ENCODE peak calls at places on chromosomes 12 and 14, in ten cellular contexts. Y, L, M, W, B, P, Z, X, Q and A are unnamed samples. For H3K27me3 and H3K4me1, the result is how much of the 10 kb centered on the place peaks cover.

GRCh38 chr14:59123526-59123925 is 64.9 kb upstream of the DAAM1 start:
- DNase-seq in Y (no peak), L (no peak), M (no peak), W (no peak), B (no peak), P (no peak), Z (peak), X (no peak), Q (no peak), A (no peak)

GRCh38 chr12:88207921-88208640 is 66.0 kb downstream of the TMTC3 start:
- DNase-seq in Y (no peak), L (no peak), M (no peak), W (no peak), B (no peak), P (no peak), Z (peak), X (no peak), Q (no peak), A (no peak)

GRCh38 chr12:122001379-122002209 is 20.1 kb upstream of the BCL7A start:
- DNase-seq in Y (no peak), L (no peak), M (no peak), W (peak), B (no peak), P (no peak), Z (no peak), X (no peak), Q (no peak), A (peak)

GRCh38 chr14:60094306-60094897 is 2.7 kb downstream of the PCNX4 start:
- DNase-seq in Y (no peak), L (no peak), M (peak), W (no peak), B (peak), P (no peak), Z (no peak), X (no peak), Q (no peak), A (no peak)

GRCh38 chr14:20093442-20093841 is 17.1 kb upstream of the OR4K17 start:
- DNase-seq in Y (no peak), L (no peak), M (no peak), W (no peak), B (no peak), P (no peak), Z (no peak), X (no peak), Q (no peak), A (no peak)

GRCh38 chr12:131853832-131854797 is 25.9 kb downstream of the MMP17 start:
- DNase-seq in Y (no peak), L (peak), M (no peak), W (no peak), B (no peak), P (no peak), Z (no peak), X (no peak), Q (no peak), A (no peak)

GRCh38 chr12:54016478-54016964 is 7.7 kb downstream of the HOXC8 start:
- DNase-seq in Y (no peak), L (no peak), M (no peak), W (no peak), B (no peak), P (peak), Z (no peak), X (no peak), Q (no peak), A (no peak)

GRCh38 chr12:109461846-109462766 is 15.0 kb downstream of the KCTD10 start:
- DNase-seq in Y (no peak), L (no peak), M (peak), W (peak), B (peak), P (peak), Z (peak), X (peak), Q (no peak), A (no peak)

GRCh38 chr12:128387811-128388422 is 120.9 kb downstream of the TMEM132C start:
- DNase-seq in Y (no peak), L (peak), M (peak), W (no peak), B (peak), P (peak), Z (no peak), X (peak), Q (no peak), A (peak)

GRCh38 chr14:106185837-106186233 is 659.5 kb downstream of the TMEM121 start:
- DNase-seq in Y (peak), L (no peak), M (no peak), W (no peak), B (no peak), P (no peak), Z (no peak), X (no peak), Q (peak), A (no peak)

DNA sequence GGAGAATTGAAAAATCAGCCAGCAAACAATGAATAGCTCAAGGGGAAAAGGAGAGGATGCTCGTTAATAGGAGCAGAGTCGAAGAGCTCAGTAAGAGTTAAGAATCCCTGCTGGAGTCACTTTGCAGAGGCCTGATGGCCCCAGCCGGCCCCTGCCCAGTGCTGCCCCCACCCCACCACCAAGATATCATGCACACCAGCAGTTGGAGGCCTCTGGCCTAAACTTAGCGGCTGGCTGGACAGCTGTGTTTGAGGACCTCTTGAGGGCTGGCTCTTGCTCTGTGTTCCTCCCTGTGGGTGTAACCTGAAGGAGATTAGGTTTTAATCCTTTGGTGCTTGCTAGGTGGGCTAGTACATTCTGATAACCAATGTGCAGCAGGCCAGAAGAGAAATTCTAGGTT is 142.0 kb downstream of the PLXNC1 start:
- DNase-seq in Y (no peak), L (no peak), M (peak), W (no peak), B (no peak), P (no peak), Z (no peak), X (no peak), Q (no peak), A (peak)
- H3K27me3 ChIP-seq in Y (under half), L (under half), M (under half), W (under half), B (under half), P (under half), Z (under half), X (under half), Q (under half), A (under half)

DNA sequence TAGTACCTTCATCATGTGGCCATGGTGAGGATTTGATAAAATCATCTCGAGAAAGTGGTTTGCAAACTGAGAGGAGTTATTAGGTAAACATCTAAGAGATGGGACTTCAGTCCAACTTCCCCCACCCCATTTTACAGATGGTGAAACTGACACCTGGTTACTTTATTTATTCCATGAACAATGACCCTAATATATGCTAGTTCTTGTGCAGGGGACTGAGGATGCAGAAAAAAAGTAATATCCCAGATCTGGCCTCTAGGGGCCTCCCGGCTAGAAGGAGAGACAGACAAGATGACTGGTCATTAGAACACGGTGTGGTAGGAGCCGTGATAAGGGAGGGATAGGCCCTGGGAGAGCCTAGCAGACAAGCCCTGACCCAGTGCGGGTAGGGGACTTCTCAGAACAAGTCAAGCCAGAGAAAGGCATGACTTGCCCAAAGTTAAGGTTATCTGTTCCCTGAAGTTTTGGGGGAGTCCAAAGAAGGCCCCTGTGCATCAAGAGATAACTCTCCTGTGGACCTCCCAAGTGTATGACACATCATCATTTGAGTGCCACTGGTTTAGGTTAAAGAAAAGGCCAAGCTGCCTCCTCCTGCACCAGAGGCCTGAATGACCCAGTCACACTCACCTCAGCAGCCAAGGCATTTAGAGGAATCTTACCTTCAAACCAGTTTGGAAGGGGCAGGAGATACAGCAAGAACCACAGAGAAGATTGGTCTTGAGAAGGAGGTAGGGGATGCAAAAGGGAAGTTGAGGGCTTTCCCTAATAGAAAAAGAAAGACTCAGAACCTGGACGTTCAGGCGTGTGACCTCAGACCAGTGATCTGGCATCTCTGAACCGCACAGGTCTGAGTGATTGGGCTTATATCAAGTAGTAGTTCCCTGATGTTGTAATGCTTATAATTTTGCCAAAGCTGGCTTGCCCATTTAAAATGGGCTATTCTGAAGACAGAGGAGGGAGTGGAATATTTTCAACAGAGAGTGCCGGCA is 1.6 kb downstream of the CMKLR1 start:
- DNase-seq in Y (no peak), L (no peak), M (no peak), W (peak), B (peak), P (no peak), Z (peak), X (no peak), Q (no peak), A (no peak)
- H3K4me1 ChIP-seq in Y (under half), L (under half), M (under half), W (under half), B (under half), P (under half), Z (half or more), X (under half), Q (under half), A (under half)

GRCh38 chr12:119175115-119175514 is 3.6 kb upstream of the HSPB8 start:
- DNase-seq in Y (no peak), L (no peak), M (no peak), W (no peak), B (no peak), P (no peak), Z (no peak), X (no peak), Q (no peak), A (no peak)

GRCh38 chr12:119178544-119179334 is at the start of gene HSPB8:
- DNase-seq in Y (no peak), L (peak), M (peak), W (peak), B (peak), P (peak), Z (peak), X (peak), Q (no peak), A (no peak)

GRCh38 chr12:119177056-119177325 is 1.7 kb upstream of the HSPB8 start:
- DNase-seq in Y (no peak), L (no peak), M (no peak), W (no peak), B (no peak), P (no peak), Z (no peak), X (no peak), Q (no peak), A (no peak)

GRCh38 chr12:119177724-119178380 is 879 bp upstream of the HSPB8 start:
- DNase-seq in Y (no peak), L (no peak), M (no peak), W (no peak), B (no peak), P (no peak), Z (no peak), X (no peak), Q (no peak), A (no peak)

GRCh38 chr12:119176267-119177055 is 2.3 kb upstream of the HSPB8 start:
- DNase-seq in Y (no peak), L (no peak), M (peak), W (peak), B (peak), P (peak), Z (peak), X (peak), Q (no peak), A (no peak)
- H3K4me3 ChIP-seq in Y (no peak), L (no peak), M (peak), W (peak), B (no peak), P (peak), Z (peak), X (peak), Q (no peak), A (no peak)

GRCh38 chr12:4908694-4909396 is 860 bp upstream of the KCNA1 start:
- DNase-seq in Y (no peak), L (no peak), M (no peak), W (no peak), B (no peak), P (no peak), Z (no peak), X (no peak), Q (no peak), A (peak)
- H3K27me3 ChIP-seq in Y (under half), L (under half), M (half or more), W (under half), B (under half), P (under half), Z (under half), X (under half), Q (under half), A (under half)

GRCh38 chr14:57069702-57070101 is 199.0 kb downstream of the EXOC5 start:
- DNase-seq in Y (no peak), L (no peak), M (no peak), W (no peak), B (no peak), P (no peak), Z (no peak), X (no peak), Q (no peak), A (no peak)

GRCh38 chr14:57071639-57072038 is 197.1 kb downstream of the EXOC5 start:
- DNase-seq in Y (no peak), L (no peak), M (no peak), W (no peak), B (no peak), P (no peak), Z (no peak), X (no peak), Q (no peak), A (no peak)

GRCh38 chr14:57068511-57068910 is 200.2 kb downstream of the EXOC5 start:
- DNase-seq in Y (no peak), L (no peak), M (no peak), W (no peak), B (no peak), P (no peak), Z (no peak), X (no peak), Q (no peak), A (no peak)

GRCh38 chr14:57066463-57066862 is 202.2 kb downstream of the EXOC5 start:
- DNase-seq in Y (no peak), L (no peak), M (no peak), W (no peak), B (no peak), P (no peak), Z (no peak), X (no peak), Q (no peak), A (no peak)

GRCh38 chr14:57066887-57067513 is 201.7 kb downstream of the EXOC5 start:
- DNase-seq in Y (no peak), L (peak), M (no peak), W (no peak), B (peak), P (no peak), Z (no peak), X (no peak), Q (no peak), A (peak)
- H3K4me1 ChIP-seq in Y (under half), L (under half), M (under half), W (under half), B (under half), P (under half), Z (under half), X (under half), Q (under half), A (under half)